ENCODE peak calls at places on chromosomes 4 and X, in six cellular contexts. One of them, this sample, is unnamed. For H3K9me3, the result is how much of the 10 kb centered on the place peaks cover.

GRCh38 chr4:2042207-2042946 is 16.8 kb upstream of the NAT8L start:
- DNase-seq in mesenchymal stem cell: peak
- DNase-seq in IMR-90: no peak
- DNase-seq in H1: peak
- DNase-seq in H9: peak
- DNase-seq in trophoblast cell: peak
- DNase-seq in this sample: no peak

GRCh38 chr4:169383724-169384123 is 113.0 kb upstream of the SH3RF1 start:
- DNase-seq in mesenchymal stem cell: peak
- DNase-seq in IMR-90: peak
- DNase-seq in H1: no peak
- DNase-seq in H9: no peak
- DNase-seq in trophoblast cell: peak
- DNase-seq in this sample: no peak

GRCh38 chrX:72030431-72030830 is 101.3 kb downstream of the RTL5 start:
- DNase-seq in mesenchymal stem cell: no peak
- DNase-seq in IMR-90: no peak
- DNase-seq in H1: no peak
- DNase-seq in H9: peak
- DNase-seq in trophoblast cell: peak
- DNase-seq in this sample: no peak

GRCh38 chrX:31038585-31039326 is 33.1 kb downstream of the FTHL17 start:
- DNase-seq in mesenchymal stem cell: peak
- DNase-seq in IMR-90: peak
- DNase-seq in H1: peak
- DNase-seq in H9: peak
- DNase-seq in trophoblast cell: peak
- DNase-seq in this sample: peak

GRCh38 chr4:74284074-74284473 is 24.2 kb upstream of the EPGN start:
- DNase-seq in mesenchymal stem cell: peak
- DNase-seq in IMR-90: peak
- DNase-seq in H1: no peak
- DNase-seq in H9: no peak
- DNase-seq in trophoblast cell: peak
- DNase-seq in this sample: no peak

GRCh38 chrX:54066841-54067240 is 22.6 kb upstream of the PHF8 start:
- DNase-seq in mesenchymal stem cell: peak
- DNase-seq in IMR-90: peak
- DNase-seq in H1: no peak
- DNase-seq in H9: no peak
- DNase-seq in trophoblast cell: no peak
- DNase-seq in this sample: no peak

GRCh38 chrX:41922694-41923171 is 621 bp downstream of the CASK start:
- DNase-seq in mesenchymal stem cell: peak
- DNase-seq in IMR-90: no peak
- DNase-seq in H1: peak
- DNase-seq in H9: peak
- DNase-seq in trophoblast cell: peak
- DNase-seq in this sample: no peak

GRCh38 chr4:16909245-16909644 is 10.8 kb upstream of the LDB2 start:
- DNase-seq in mesenchymal stem cell: no peak
- DNase-seq in IMR-90: no peak
- DNase-seq in H1: no peak
- DNase-seq in H9: no peak
- DNase-seq in trophoblast cell: no peak
- DNase-seq in this sample: no peak

GRCh38 chr4:151676301-151676700 is 84.5 kb downstream of the GATB start:
- DNase-seq in mesenchymal stem cell: peak
- DNase-seq in IMR-90: peak
- DNase-seq in H1: no peak
- DNase-seq in H9: no peak
- DNase-seq in trophoblast cell: no peak
- DNase-seq in this sample: no peak
- H3K9me3 ChIP-seq in mesenchymal stem cell: under half
- H3K9me3 ChIP-seq in IMR-90: under half
- H3K9me3 ChIP-seq in H1: under half
- H3K9me3 ChIP-seq in H9: under half
- H3K9me3 ChIP-seq in trophoblast cell: under half
- H3K9me3 ChIP-seq in this sample: under half

GRCh38 chr4:8831221-8832129 is 40.2 kb downstream of the HMX1 start:
- DNase-seq in mesenchymal stem cell: no peak
- DNase-seq in IMR-90: no peak
- DNase-seq in H1: no peak
- DNase-seq in H9: no peak
- DNase-seq in trophoblast cell: no peak
- DNase-seq in this sample: no peak

GRCh38 chr4:8834681-8835220 is 36.9 kb downstream of the HMX1 start:
- DNase-seq in mesenchymal stem cell: no peak
- DNase-seq in IMR-90: no peak
- DNase-seq in H1: peak
- DNase-seq in H9: peak
- DNase-seq in trophoblast cell: no peak
- DNase-seq in this sample: no peak

GRCh38 chr4:8830056-8830455 is 41.6 kb downstream of the HMX1 start:
- DNase-seq in mesenchymal stem cell: no peak
- DNase-seq in IMR-90: no peak
- DNase-seq in H1: peak
- DNase-seq in H9: no peak
- DNase-seq in trophoblast cell: no peak
- DNase-seq in this sample: no peak

GRCh38 chr4:8830611-8831200 is 40.9 kb downstream of the HMX1 start:
- DNase-seq in mesenchymal stem cell: no peak
- DNase-seq in IMR-90: no peak
- DNase-seq in H1: peak
- DNase-seq in H9: no peak
- DNase-seq in trophoblast cell: no peak
- DNase-seq in this sample: no peak

GRCh38 chr4:8832130-8832930 is 39.3 kb downstream of the HMX1 start:
- DNase-seq in mesenchymal stem cell: no peak
- DNase-seq in IMR-90: no peak
- DNase-seq in H1: peak
- DNase-seq in H9: no peak
- DNase-seq in trophoblast cell: no peak
- DNase-seq in this sample: no peak
- H4K91ac ChIP-seq in mesenchymal stem cell: no peak
- H4K91ac ChIP-seq in IMR-90: no peak
- H4K91ac ChIP-seq in H1: no peak
- H4K91ac ChIP-seq in H9: no peak
- H4K91ac ChIP-seq in trophoblast cell: no peak
- H4K91ac ChIP-seq in this sample: no peak

GRCh38 chr4:127880764-127881564 is at the start of gene PLK4:
- DNase-seq in mesenchymal stem cell: peak
- DNase-seq in IMR-90: peak
- DNase-seq in H1: peak
- DNase-seq in H9: peak
- DNase-seq in trophoblast cell: peak
- DNase-seq in this sample: peak

GRCh38 chr4:127875791-127876190 is 4.9 kb upstream of the PLK4 start:
- DNase-seq in mesenchymal stem cell: no peak
- DNase-seq in IMR-90: no peak
- DNase-seq in H1: no peak
- DNase-seq in H9: no peak
- DNase-seq in trophoblast cell: no peak
- DNase-seq in this sample: no peak

GRCh38 chr4:127881565-127881869 is 824 bp downstream of the PLK4 start:
- DNase-seq in mesenchymal stem cell: no peak
- DNase-seq in IMR-90: no peak
- DNase-seq in H1: no peak
- DNase-seq in H9: no peak
- DNase-seq in trophoblast cell: no peak
- DNase-seq in this sample: no peak
- H3K14ac ChIP-seq in mesenchymal stem cell: no peak
- H3K14ac ChIP-seq in IMR-90: no peak
- H3K14ac ChIP-seq in H1: no peak
- H3K14ac ChIP-seq in H9: peak
- H3K14ac ChIP-seq in trophoblast cell: peak
- H3K14ac ChIP-seq in this sample: no peak

DNA sequence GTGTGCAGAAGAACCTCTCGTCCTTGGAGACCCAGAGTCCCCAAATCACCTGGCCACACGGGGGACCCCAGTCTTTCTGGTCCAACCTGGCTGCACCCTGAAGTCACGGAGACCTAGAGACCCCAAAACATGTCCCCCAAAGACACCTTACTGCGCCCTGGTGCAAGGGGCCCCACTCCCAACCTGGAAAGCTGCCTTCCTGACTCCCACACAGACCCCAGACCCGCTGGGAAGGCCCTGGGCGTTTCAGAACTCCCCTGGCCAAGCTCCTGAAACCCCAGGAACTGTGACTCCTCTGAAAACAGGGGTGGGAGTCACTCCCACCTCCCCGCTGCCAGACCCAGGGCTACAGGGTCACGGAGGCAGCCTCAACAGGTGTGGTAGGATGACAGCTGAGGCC is 12.7 kb upstream of the SHOX start:
- DNase-seq in mesenchymal stem cell: no peak
- DNase-seq in IMR-90: no peak
- DNase-seq in H1: peak
- DNase-seq in H9: no peak
- DNase-seq in trophoblast cell: no peak
- DNase-seq in this sample: no peak
- H3K9me3 ChIP-seq in mesenchymal stem cell: under half
- H3K9me3 ChIP-seq in IMR-90: under half
- H3K9me3 ChIP-seq in H1: under half
- H3K9me3 ChIP-seq in H9: under half
- H3K9me3 ChIP-seq in trophoblast cell: under half
- H3K9me3 ChIP-seq in this sample: under half

GRCh38 chr4:38378478-38378877 is 285.5 kb upstream of the KLF3 start:
- DNase-seq in mesenchymal stem cell: no peak
- DNase-seq in IMR-90: no peak
- DNase-seq in H1: no peak
- DNase-seq in H9: no peak
- DNase-seq in trophoblast cell: no peak
- DNase-seq in this sample: no peak

GRCh38 chr4:38382492-38382891 is 281.5 kb upstream of the KLF3 start:
- DNase-seq in mesenchymal stem cell: peak
- DNase-seq in IMR-90: no peak
- DNase-seq in H1: no peak
- DNase-seq in H9: no peak
- DNase-seq in trophoblast cell: no peak
- DNase-seq in this sample: no peak

GRCh38 chr4:38384962-38385285 is 279.1 kb upstream of the KLF3 start:
- DNase-seq in mesenchymal stem cell: no peak
- DNase-seq in IMR-90: no peak
- DNase-seq in H1: no peak
- DNase-seq in H9: no peak
- DNase-seq in trophoblast cell: no peak
- DNase-seq in this sample: no peak

GRCh38 chr4:38383646-38384121 is 280.3 kb upstream of the KLF3 start:
- DNase-seq in mesenchymal stem cell: no peak
- DNase-seq in IMR-90: no peak
- DNase-seq in H1: no peak
- DNase-seq in H9: no peak
- DNase-seq in trophoblast cell: no peak
- DNase-seq in this sample: no peak

GRCh38 chr4:38381788-38382187 is 282.2 kb upstream of the KLF3 start:
- DNase-seq in mesenchymal stem cell: no peak
- DNase-seq in IMR-90: no peak
- DNase-seq in H1: no peak
- DNase-seq in H9: no peak
- DNase-seq in trophoblast cell: no peak
- DNase-seq in this sample: no peak
- H4K91ac ChIP-seq in mesenchymal stem cell: no peak
- H4K91ac ChIP-seq in IMR-90: no peak
- H4K91ac ChIP-seq in H1: no peak
- H4K91ac ChIP-seq in H9: no peak
- H4K91ac ChIP-seq in trophoblast cell: no peak
- H4K91ac ChIP-seq in this sample: no peak

DNA sequence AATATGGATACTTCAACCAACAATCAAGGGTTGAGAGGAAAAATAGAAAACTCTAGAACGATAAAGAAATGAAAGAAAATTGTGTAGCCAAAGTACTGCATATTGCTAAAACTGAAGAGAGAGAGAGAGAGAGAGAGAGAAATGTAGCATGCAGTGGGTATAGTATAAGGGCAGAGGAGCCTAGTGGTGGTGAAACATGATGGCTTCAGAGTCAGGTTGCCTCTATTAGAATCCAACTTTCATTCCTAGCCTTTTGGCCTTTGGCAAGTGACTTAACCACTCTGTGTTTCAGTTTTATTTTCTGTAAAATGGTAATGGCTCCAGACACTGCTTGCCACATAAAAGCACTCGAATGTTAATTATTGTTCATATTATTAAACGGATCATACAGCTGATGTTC is 71.2 kb upstream of the NAF1 start:
- DNase-seq in mesenchymal stem cell: no peak
- DNase-seq in IMR-90: no peak
- DNase-seq in H1: no peak
- DNase-seq in H9: no peak
- DNase-seq in trophoblast cell: no peak
- DNase-seq in this sample: no peak
- H3K14ac ChIP-seq in mesenchymal stem cell: no peak
- H3K14ac ChIP-seq in IMR-90: no peak
- H3K14ac ChIP-seq in H1: no peak
- H3K14ac ChIP-seq in H9: no peak
- H3K14ac ChIP-seq in trophoblast cell: no peak
- H3K14ac ChIP-seq in this sample: no peak

This sample was measured in neuronal stem cell.